ENCODE peak calls at places on chromosomes 4 and X, in nine cellular contexts. K is psoas muscle, T is hepatocyte, J is H54, I is neural progenitor cell, B is NCI-H2029, X is smooth muscle cell of the brain vasculature, L is transverse colon, E is OCI-M1. O is an unnamed sample.

GRCh38 chr4:35125995-35126712 is 1118.2 kb downstream of the ARAP2 start:
- DNase-seq in K (no peak), T (peak), J (no peak), I (no peak), B (peak), X (no peak), L (no peak), E (no peak), O (peak)

GRCh38 chr4:186604124-186604627 is 48.8 kb upstream of the MTNR1A start:
- DNase-seq in K (no peak), T (no peak), J (no peak), I (no peak), B (peak), X (no peak), L (no peak), E (no peak), O (no peak)

GRCh38 chr4:116598980-116599789 is 486.2 kb downstream of the TRAM1L1 start:
- DNase-seq in K (peak), T (no peak), J (no peak), I (no peak), B (no peak), X (no peak), L (no peak), E (no peak), O (no peak)

GRCh38 chr4:6582889-6583504 is 8.0 kb downstream of the MAN2B2 start:
- DNase-seq in K (no peak), T (no peak), J (peak), I (no peak), B (no peak), X (no peak), L (no peak), E (peak), O (peak)

GRCh38 chrX:43592597-43592996 is 63.5 kb upstream of the MAOA start:
- DNase-seq in K (no peak), T (no peak), J (no peak), I (no peak), B (no peak), X (no peak), L (no peak), E (no peak), O (no peak)

GRCh38 chr4:16443504-16444088 is 217.3 kb upstream of the TAPT1 start:
- DNase-seq in K (no peak), T (peak), J (no peak), I (peak), B (no peak), X (peak), L (no peak), E (peak), O (peak)

GRCh38 chrX:115449742-115450141 is 111.2 kb upstream of the PLS3 start:
- DNase-seq in K (peak), T (peak), J (no peak), I (no peak), B (no peak), X (peak), L (no peak), E (peak), O (peak)

GRCh38 chr4:8547108-8547911 is 32.9 kb upstream of the GPR78 start:
- DNase-seq in K (no peak), T (no peak), J (peak), I (peak), B (no peak), X (no peak), L (no peak), E (peak), O (no peak)

GRCh38 chr4:25767877-25768475 is 94.8 kb downstream of the SEL1L3 start:
- DNase-seq in K (peak), T (peak), J (no peak), I (peak), B (peak), X (peak), L (peak), E (peak), O (peak)

GRCh38 chr4:186934841-186935443 is 211.3 kb upstream of the FAT1 start:
- DNase-seq in K (no peak), T (peak), J (no peak), I (no peak), B (peak), X (no peak), L (no peak), E (peak), O (no peak)

GRCh38 chrX:116873678-116874077 is 410.9 kb upstream of the CT83 start:
- DNase-seq in K (no peak), T (no peak), J (peak), I (no peak), B (no peak), X (no peak), L (no peak), E (no peak), O (no peak)

O was measured in MV-4-11.